ENCODE peak calls at places on chromosomes 6 and 20, in nine cellular contexts. X is cardiac muscle cell, M is hepatocyte, I is astrocyte, D is stomach, R is lung, V is fibroblast of lung, F is K562, Z is endothelial cell of umbilical vein. C is an unnamed sample.

GRCh38 chr6:15796844-15797243 is 134.0 kb upstream of the DTNBP1 start:
- DNase-seq in X (no peak), M (no peak), I (no peak), D (no peak), R (no peak), V (no peak), F (no peak), Z (no peak), C (no peak)

GRCh38 chr6:21451546-21452013 is 142.0 kb upstream of the SOX4 start:
- DNase-seq in X (no peak), M (no peak), I (no peak), D (no peak), R (no peak), V (no peak), F (no peak), Z (no peak), C (no peak)

GRCh38 chr6:7267521-7268091 is 45.4 kb downstream of the SSR1 start:
- DNase-seq in X (no peak), M (peak; percentile 32), I (peak; percentile 93), D (peak; percentile 88), R (peak; percentile 51), V (peak; percentile 89), F (peak; percentile 73), Z (peak; percentile 73), C (peak; percentile 23)

GRCh38 chr6:105814745-105815536 is 271.2 kb upstream of the PRDM1 start:
- DNase-seq in X (no peak), M (no peak), I (no peak), D (no peak), R (no peak), V (no peak), F (peak; percentile 29), Z (no peak), C (no peak)

GRCh38 chr20:4060856-4061440 is 45.6 kb upstream of the RNF24 start:
- DNase-seq in X (no peak), M (no peak), I (no peak), D (no peak), R (no peak), V (no peak), F (no peak), Z (no peak), C (no peak)

GRCh38 chr6:71079707-71080106 is 122.8 kb upstream of the B3GAT2 start:
- DNase-seq in X (no peak), M (no peak), I (peak; percentile 49), D (no peak), R (no peak), V (peak; percentile 68), F (no peak), Z (no peak), C (no peak)

GRCh38 chr20:44748005-44748370 is 2.3 kb downstream of the KCNK15 start:
- DNase-seq in X (no peak), M (no peak), I (no peak), D (no peak), R (no peak), V (peak; percentile 23), F (no peak), Z (no peak), C (no peak)

GRCh38 chr20:25079171-25079570 is 2.8 kb downstream of the VSX1 start:
- DNase-seq in X (no peak), M (no peak), I (no peak), D (peak; percentile 3), R (no peak), V (no peak), F (no peak), Z (no peak), C (peak; percentile 80)

GRCh38 chr6:32151885-32152311 is at the start of gene PRRT1:
- DNase-seq in X (no peak), M (no peak), I (no peak), D (no peak), R (no peak), V (no peak), F (peak; percentile 49), Z (peak; percentile 18), C (no peak)

GRCh38 chr6:17894905-17895304 is 92.5 kb downstream of the KIF13A start:
- DNase-seq in X (no peak), M (no peak), I (no peak), D (no peak), R (no peak), V (no peak), F (no peak), Z (no peak), C (no peak)
- H3K4me3 ChIP-seq in X (no peak overlapping the region), M (no peak overlapping the region), I (no peak overlapping the region), D (no peak overlapping the region), R (no peak overlapping the region), V (no peak overlapping the region), F (no peak overlapping the region), Z (no peak overlapping the region), C (no peak overlapping the region)

GRCh38 chr6:156977527-156978291 is 200.5 kb downstream of the ARID1B start:
- DNase-seq in X (no peak), M (no peak), I (peak; percentile 53), D (peak; percentile 46), R (no peak), V (peak; percentile 53), F (no peak), Z (no peak), C (no peak)

GRCh38 chr6:156978948-156979347 is 201.8 kb downstream of the ARID1B start:
- DNase-seq in X (no peak), M (no peak), I (no peak), D (no peak), R (no peak), V (no peak), F (no peak), Z (no peak), C (no peak)

GRCh38 chr6:156980515-156980914 is 203.3 kb downstream of the ARID1B start:
- DNase-seq in X (peak; percentile 56), M (no peak), I (no peak), D (no peak), R (no peak), V (no peak), F (no peak), Z (no peak), C (no peak)

GRCh38 chr6:156982168-156982567 is 205.0 kb downstream of the ARID1B start:
- DNase-seq in X (no peak), M (no peak), I (no peak), D (no peak), R (no peak), V (no peak), F (no peak), Z (no peak), C (no peak)

DNA sequence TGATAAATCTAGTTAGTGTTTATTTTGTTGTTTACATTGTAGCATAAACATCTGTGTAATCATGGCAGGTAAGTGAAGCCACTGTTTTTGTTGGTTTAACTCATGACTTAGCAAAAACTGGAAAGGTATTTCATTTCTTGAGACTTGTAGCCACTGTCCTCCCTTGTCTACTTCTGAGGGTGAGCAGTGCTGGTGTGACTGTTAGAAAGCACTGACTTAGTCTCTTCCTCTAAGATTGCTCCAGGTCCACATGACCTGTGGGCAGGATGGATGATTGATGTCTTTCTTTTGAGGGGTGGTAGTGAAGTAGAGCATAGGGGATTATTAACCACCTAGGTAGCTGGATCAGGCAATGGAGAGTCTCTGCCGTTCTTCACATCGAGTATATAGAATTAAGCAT is 203.8 kb downstream of the ARID1B start:
- DNase-seq in X (no peak), M (no peak), I (no peak), D (no peak), R (no peak), V (no peak), F (no peak), Z (no peak), C (no peak)
- H3K4me1 ChIP-seq in X (peaks cover 4% of the 10 kb centered on the region), M (peaks cover 13% of the 10 kb centered on the region), I (no peaks in the 10 kb centered on the region), D (peaks cover 33% of the 10 kb centered on the region), R (peaks cover 9% of the 10 kb centered on the region), V (no peaks in the 10 kb centered on the region), F (peaks cover 4% of the 10 kb centered on the region), Z (no peaks in the 10 kb centered on the region), C (no peaks in the 10 kb centered on the region)

DNA sequence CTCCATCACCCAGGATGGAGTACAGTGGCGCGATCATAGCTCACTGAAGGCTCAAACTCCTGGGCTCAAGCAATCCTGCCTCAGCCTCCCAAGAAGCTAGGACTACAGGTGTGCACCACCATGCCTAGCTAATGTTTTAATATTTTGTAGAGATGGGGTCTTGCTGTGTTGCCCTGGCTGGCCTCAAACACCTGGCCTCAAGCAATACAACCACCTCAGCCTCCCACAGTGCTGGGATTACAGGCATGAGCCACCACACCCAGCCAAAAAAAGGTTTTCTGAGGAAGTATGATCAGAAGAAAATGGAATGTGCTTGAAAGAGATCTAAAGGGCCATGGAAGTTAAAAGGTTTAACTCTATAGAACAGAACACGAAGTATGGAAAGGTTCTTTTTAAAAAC is 8.7 kb downstream of the RBBP9 start:
- DNase-seq in X (no peak), M (no peak), I (no peak), D (no peak), R (no peak), V (no peak), F (no peak), Z (no peak), C (no peak)
- H3K9me3 ChIP-seq in X (no peaks in the 10 kb centered on the region), M (no peaks in the 10 kb centered on the region), I (no peaks in the 10 kb centered on the region), D (no peaks in the 10 kb centered on the region), R (no peaks in the 10 kb centered on the region), V (no peaks in the 10 kb centered on the region), F (no peaks in the 10 kb centered on the region), Z (no peaks in the 10 kb centered on the region), C (no peaks in the 10 kb centered on the region)

GRCh38 chr6:154166140-154166539 is 127.1 kb downstream of the OPRM1 start:
- DNase-seq in X (no peak), M (no peak), I (no peak), D (no peak), R (no peak), V (no peak), F (no peak), Z (no peak), C (no peak)
- H3K4me3 ChIP-seq in X (no peak overlapping the region), M (no peak overlapping the region), I (no peak overlapping the region), D (no peak overlapping the region), R (no peak overlapping the region), V (no peak overlapping the region), F (no peak overlapping the region), Z (no peak overlapping the region), C (no peak overlapping the region)

GRCh38 chr6:150635906-150636514 is 36.3 kb downstream of the PLEKHG1 start:
- DNase-seq in X (no peak), M (peak; percentile 34), I (no peak), D (no peak), R (no peak), V (no peak), F (no peak), Z (no peak), C (peak; percentile 66)
- H3K4me1 ChIP-seq in X (peaks cover 28% of the 10 kb centered on the region), M (peaks cover 36% of the 10 kb centered on the region), I (peaks cover 6% of the 10 kb centered on the region), D (peaks cover 42% of the 10 kb centered on the region), R (peaks cover 9% of the 10 kb centered on the region), V (no peaks in the 10 kb centered on the region), F (no peaks in the 10 kb centered on the region), Z (no peaks in the 10 kb centered on the region), C (peaks cover 16% of the 10 kb centered on the region)

GRCh38 chr6:121635355-121635754 is 199.9 kb downstream of the GJA1 start:
- DNase-seq in X (no peak), M (no peak), I (no peak), D (no peak), R (no peak), V (no peak), F (no peak), Z (no peak), C (no peak)
- H3K9me3 ChIP-seq in X (no peaks in the 10 kb centered on the region), M (no peaks in the 10 kb centered on the region), I (peaks cover 13% of the 10 kb centered on the region), D (peaks cover 19% of the 10 kb centered on the region), R (peaks cover 7% of the 10 kb centered on the region), V (no peaks in the 10 kb centered on the region), F (no peaks in the 10 kb centered on the region), Z (peaks cover 3% of the 10 kb centered on the region), C (no peaks in the 10 kb centered on the region)

DNA sequence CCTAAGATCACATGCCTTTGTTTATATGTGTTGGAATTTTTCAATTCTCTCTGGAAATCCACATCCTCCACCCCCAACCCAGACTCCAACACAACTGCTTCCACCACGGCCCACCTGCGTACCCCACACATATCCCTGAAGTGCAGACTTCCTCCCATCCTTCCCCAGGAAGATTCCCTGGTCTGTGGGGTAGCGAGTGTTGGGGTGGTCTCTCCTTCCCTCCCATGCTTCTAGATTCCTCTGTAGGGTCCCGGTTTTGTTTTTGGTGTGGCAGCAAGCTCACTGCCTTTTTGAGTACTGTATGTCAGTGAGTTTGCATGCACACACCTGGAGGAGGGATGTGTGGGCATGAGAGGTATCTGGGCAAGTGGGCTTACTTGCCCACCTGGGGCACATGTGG is 127.6 kb downstream of the MRPL14 start:
- DNase-seq in X (no peak), M (no peak), I (no peak), D (no peak), R (no peak), V (no peak), F (no peak), Z (no peak), C (no peak)
- H3K4me3 ChIP-seq in X (no peak overlapping the region), M (no peak overlapping the region), I (no peak overlapping the region), D (no peak overlapping the region), R (no peak overlapping the region), V (no peak overlapping the region), F (no peak overlapping the region), Z (no peak overlapping the region), C (no peak overlapping the region)